ENCODE peak calls at places on chromosomes 12 and 14, in ten cellular contexts. P, Y, K, Q, W, L, C, H, A and O are unnamed samples.

GRCh38 chr12:51695241-51696010 is 104.4 kb downstream of the SCN8A start:
- DNase-seq in C (no peak), P (no peak), A (no peak), L (peak), Y (no peak), K (no peak), W (no peak), Q (no peak), H (no peak), O (no peak)

GRCh38 chr12:106897082-106897481 is 58.6 kb upstream of the TMEM263 start:
- DNase-seq in H (no peak), K (no peak), L (peak), Y (no peak), W (no peak), P (peak), C (no peak), A (peak), Q (no peak), O (no peak)

GRCh38 chr12:78018146-78018910 is 187.6 kb downstream of the NAV3 start:
- DNase-seq in W (no peak), C (no peak), Q (no peak), P (no peak), A (peak), Y (no peak), L (peak), H (no peak), K (no peak), O (no peak)

GRCh38 chr12:109111775-109112491 is 4.5 kb upstream of the ACACB start:
- DNase-seq in C (peak), P (peak), K (peak), Q (peak), A (peak), L (peak), Y (peak), H (peak), W (peak), O (peak)

GRCh38 chr12:104793280-104793679 is 164.8 kb downstream of the SLC41A2 start:
- DNase-seq in C (no peak), Y (peak), A (no peak), K (no peak), W (no peak), P (no peak), H (no peak), Q (no peak), L (peak), O (peak)

GRCh38 chr12:101336400-101336799 is 56.5 kb downstream of the UTP20 start:
- DNase-seq in L (no peak), H (no peak), Q (no peak), W (no peak), Y (no peak), A (no peak), C (no peak), P (no peak), K (no peak), O (no peak)

GRCh38 chr12:22313276-22313995 is 21.1 kb downstream of the ST8SIA1 start:
- DNase-seq in L (no peak), C (no peak), K (no peak), P (no peak), Y (no peak), W (no peak), A (no peak), Q (no peak), H (no peak), O (no peak)

GRCh38 chr12:48890657-48891418 is 25.2 kb upstream of the RND1 start:
- DNase-seq in L (peak), K (peak), C (peak), A (peak), H (peak), P (peak), Q (peak), W (peak), Y (peak), O (peak)

GRCh38 chr12:45732250-45732649 is 2.7 kb downstream of the ARID2 start:
- DNase-seq in Y (no peak), P (no peak), H (no peak), L (peak), K (no peak), A (no peak), Q (no peak), W (no peak), C (no peak), O (no peak)

GRCh38 chr14:70716483-70716882 is 74.8 kb downstream of the TTC9 start:
- DNase-seq in C (no peak), W (no peak), K (no peak), L (no peak), Q (no peak), A (no peak), Y (no peak), H (no peak), P (no peak), O (no peak)

GRCh38 chr12:65922077-65922476 is 97.8 kb downstream of the HMGA2 start:
- DNase-seq in H (no peak), W (no peak), K (no peak), Q (no peak), C (no peak), A (no peak), Y (no peak), L (no peak), P (no peak), O (no peak)

GRCh38 chr12:44774815-44775411 is 101.2 kb downstream of the NELL2 start:
- DNase-seq in W (no peak), L (peak), A (peak), Q (peak), C (peak), H (peak), K (no peak), Y (no peak), P (peak), O (no peak)

GRCh38 chr12:57476993-57477709 is 2.5 kb downstream of the ARHGAP9 start:
- DNase-seq in A (no peak), P (no peak), W (no peak), Q (no peak), Y (no peak), H (no peak), L (no peak), C (no peak), K (no peak), O (no peak)

GRCh38 chr12:14937014-14937413 is 1.3 kb downstream of the ERP27 start:
- DNase-seq in A (no peak), H (no peak), P (no peak), Q (no peak), L (no peak), C (no peak), W (no peak), K (no peak), Y (no peak), O (no peak)

GRCh38 chr12:1384910-1385309 is 209.5 kb downstream of the FBXL14 start:
- DNase-seq in A (no peak), C (no peak), W (no peak), P (no peak), Y (no peak), Q (no peak), K (no peak), H (no peak), L (no peak), O (no peak)

GRCh38 chr14:96762650-96763049 is 34.5 kb upstream of the VRK1 start:
- DNase-seq in W (no peak), A (peak), H (no peak), K (no peak), P (peak), Y (no peak), L (peak), Q (no peak), C (no peak), O (no peak)

GRCh38 chr14:50055461-50056228 is 60.7 kb downstream of the VCPKMT start:
- DNase-seq in Y (no peak), A (no peak), Q (no peak), H (no peak), W (no peak), C (no peak), L (no peak), K (no peak), P (no peak), O (no peak)

GRCh38 chr14:50057331-50057730 is 59.0 kb downstream of the VCPKMT start:
- DNase-seq in Q (no peak), A (no peak), K (no peak), C (no peak), Y (no peak), L (no peak), P (no peak), W (no peak), H (no peak), O (no peak)

GRCh38 chr14:50059773-50060629 is 56.4 kb downstream of the VCPKMT start:
- DNase-seq in P (no peak), C (no peak), Q (no peak), H (no peak), W (no peak), L (no peak), Y (no peak), A (peak), K (no peak), O (no peak)

GRCh38 chr14:50056457-50056856 is 59.9 kb downstream of the VCPKMT start:
- DNase-seq in W (no peak), P (no peak), Q (no peak), Y (no peak), L (no peak), H (no peak), A (no peak), K (no peak), C (no peak), O (no peak)

GRCh38 chr14:50058112-50058511 is 58.3 kb downstream of the VCPKMT start:
- DNase-seq in Q (no peak), L (no peak), Y (no peak), P (no peak), W (no peak), H (no peak), A (no peak), C (no peak), K (no peak), O (no peak)
- TF ChIP-seq POLR2A in Q (no peak), L (no peak), Y (no peak), P (no peak), W (no peak), H (no peak), A (no peak), C (no peak), K (no peak), O (no peak)

GRCh38 chr14:105632010-105632409 is 105.6 kb downstream of the TMEM121 start:
- DNase-seq in Q (no peak), W (no peak), Y (no peak), C (no peak), H (no peak), L (no peak), P (no peak), A (no peak), K (no peak), O (no peak)
- H3K4me3 ChIP-seq in Q (no peak), W (no peak), Y (no peak), C (no peak), H (no peak), L (no peak), P (no peak), A (no peak), K (no peak), O (no peak)

GRCh38 chr12:76674669-76675315 is 89.1 kb upstream of the ZDHHC17 start:
- DNase-seq in H (no peak), P (no peak), Y (no peak), K (no peak), L (no peak), W (no peak), A (no peak), C (no peak), Q (no peak), O (no peak)

GRCh38 chr12:76666272-76666845 is 97.6 kb upstream of the ZDHHC17 start:
- DNase-seq in Y (no peak), W (no peak), K (no peak), A (no peak), H (no peak), C (no peak), P (no peak), Q (no peak), L (no peak), O (no peak)

GRCh38 chr12:76669981-76670380 is 93.9 kb upstream of the ZDHHC17 start:
- DNase-seq in L (no peak), H (no peak), K (no peak), W (no peak), Y (no peak), C (no peak), A (no peak), Q (no peak), P (no peak), O (no peak)

DNA sequence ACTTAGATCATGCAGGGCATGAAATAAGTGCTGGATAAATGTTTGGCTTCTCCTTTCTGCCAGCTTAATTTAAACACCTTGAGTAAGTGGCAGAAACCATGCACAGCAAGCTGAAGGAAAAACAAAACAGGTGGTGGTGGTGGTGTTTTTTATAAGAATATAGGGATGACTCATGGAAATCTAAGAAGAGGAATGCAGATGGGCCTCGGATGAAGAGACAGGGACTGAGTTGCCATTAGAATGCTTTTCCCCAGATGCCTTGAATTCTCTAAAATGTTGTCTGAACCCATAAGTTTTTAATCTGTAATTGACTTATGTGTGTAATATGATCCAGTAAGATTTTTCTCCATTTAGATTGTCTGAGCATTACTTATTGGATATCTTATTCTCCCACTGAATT is 93.1 kb upstream of the ZDHHC17 start:
- DNase-seq in A (no peak), Y (no peak), L (peak), P (no peak), H (no peak), Q (no peak), C (no peak), K (no peak), W (no peak), O (no peak)
- H3K27ac ChIP-seq in A (no peak), Y (no peak), L (no peak), P (no peak), H (no peak), Q (no peak), C (no peak), K (no peak), W (no peak), O (no peak)

GRCh38 chr12:121857322-121858246 is 1.1 kb downstream of the HPD start:
- DNase-seq in W (no peak), P (no peak), Q (no peak), K (no peak), Y (no peak), L (no peak), H (no peak), A (peak), C (no peak), O (no peak)
- TF ChIP-seq POLR2A in W (no peak), P (no peak), Q (no peak), K (no peak), Y (no peak), L (no peak), H (no peak), A (peak), C (no peak), O (no peak)

DNA sequence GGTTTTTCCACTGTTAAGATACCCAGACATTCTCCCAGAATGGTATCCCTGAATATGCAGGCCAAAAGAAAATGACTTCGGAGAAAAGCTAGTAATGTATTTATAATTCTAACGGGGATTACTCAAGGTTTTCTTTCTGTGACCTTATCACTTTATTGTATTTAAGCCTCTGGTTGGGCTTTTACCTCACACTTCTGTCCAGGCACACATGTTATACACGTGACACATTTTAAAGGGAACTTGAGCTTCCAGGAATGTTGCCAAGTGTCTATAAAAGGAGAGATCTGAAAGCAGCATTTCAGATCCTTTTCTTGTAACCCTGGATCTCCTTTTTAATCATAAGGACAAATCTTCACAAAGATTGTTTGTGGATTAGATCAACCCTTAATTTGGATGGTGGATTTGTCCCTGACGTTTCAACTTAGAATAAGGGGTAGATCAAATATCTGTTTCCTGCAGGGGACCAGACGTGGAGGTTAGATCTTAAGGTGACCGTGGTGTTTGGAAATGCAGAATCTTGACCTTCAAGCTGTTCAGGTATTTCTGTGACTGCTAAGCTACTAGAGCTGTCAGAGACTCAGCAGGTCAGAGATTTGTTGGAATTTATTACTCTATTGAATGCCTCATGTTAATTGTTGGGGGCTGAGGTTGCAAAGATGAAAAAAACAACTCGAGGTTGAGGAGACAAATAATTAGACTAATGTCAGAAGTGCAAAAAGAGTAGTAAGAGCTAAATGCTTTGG is 1.5 kb downstream of the CIPC start:
- DNase-seq in Q (no peak), H (no peak), W (peak), Y (no peak), K (no peak), P (no peak), A (no peak), L (peak), C (no peak), O (no peak)
- H3K4me3 ChIP-seq in Q (peak), H (peak), W (peak), Y (peak), K (peak), P (peak), A (peak), L (peak), C (peak), O (peak)

DNA sequence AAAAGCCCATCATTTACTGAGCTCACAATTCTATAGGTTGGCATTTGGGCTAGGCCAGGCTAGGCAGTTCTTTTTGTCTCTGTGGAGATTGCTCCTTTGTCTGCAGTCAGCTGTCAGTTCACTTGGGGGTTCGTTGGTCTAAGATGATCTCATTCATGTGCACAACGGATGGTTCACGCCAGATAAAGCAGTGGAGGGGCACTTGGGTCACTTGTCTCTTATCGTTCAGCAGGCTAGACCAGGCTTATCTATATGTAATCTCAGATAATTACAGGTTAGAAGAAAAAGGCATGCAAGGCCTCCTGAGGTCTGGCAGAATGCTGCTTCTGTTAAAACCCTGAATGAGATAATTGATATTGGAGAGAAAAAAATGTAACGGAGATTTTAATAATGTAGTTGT is 119.0 kb upstream of the ATP2B1 start:
- DNase-seq in K (no peak), P (no peak), Q (no peak), L (no peak), H (no peak), A (no peak), C (no peak), W (no peak), Y (no peak), O (no peak)
- H3K27ac ChIP-seq in K (no peak), P (peak), Q (no peak), L (no peak), H (no peak), A (no peak), C (no peak), W (no peak), Y (no peak), O (no peak)